ENCODE peak calls at places on chromosomes 2 and 18, in five cellular contexts. A is HFF-Myc, L is Right ventricle myocardium inferior, P is WTC11, R is astrocyte of the spinal cord. Z is an unnamed sample.

GRCh38 chr2:101887328-101887727 is 104.4 kb upstream of the IL1R2 start:
- DNase-seq in A (no peak), L (no peak), P (no peak), R (no peak), Z (no peak)

GRCh38 chr2:3279236-3279960 is 98.2 kb downstream of the EIPR1 start:
- DNase-seq in A (no peak), L (no peak), P (no peak), R (no peak), Z (no peak)

GRCh38 chr2:46461716-46462171 is 17.6 kb upstream of the TMEM247 start:
- DNase-seq in A (no peak), L (no peak), P (no peak), R (no peak), Z (no peak)

GRCh38 chr2:38535745-38536506 is 66.8 kb downstream of the HNRNPLL start:
- DNase-seq in A (no peak), L (peak), P (peak), R (peak), Z (peak)

GRCh38 chr2:54454548-54454921 is 1.6 kb upstream of the SPTBN1 start:
- DNase-seq in A (no peak), L (no peak), P (no peak), R (no peak), Z (no peak)

GRCh38 chr18:52254367-52254766 is 85.6 kb upstream of the DCC start:
- DNase-seq in A (no peak), L (no peak), P (no peak), R (no peak), Z (no peak)

GRCh38 chr2:181393472-181393871 is 63.7 kb upstream of the ITGA4 start:
- DNase-seq in A (peak), L (no peak), P (no peak), R (peak), Z (no peak)

GRCh38 chr2:23722255-23722654 is 204.7 kb downstream of the ATAD2B start:
- DNase-seq in A (no peak), L (no peak), P (no peak), R (no peak), Z (no peak)

GRCh38 chr2:37855283-37856041 is 69.6 kb upstream of the RMDN2 start:
- DNase-seq in A (no peak), L (peak), P (no peak), R (no peak), Z (no peak)

GRCh38 chr18:8754995-8755955 is 49.9 kb downstream of the MTCL1 start:
- DNase-seq in A (peak), L (no peak), P (no peak), R (peak), Z (peak)

GRCh38 chr2:228649876-228650275 is 468.4 kb upstream of the SPHKAP start:
- DNase-seq in A (no peak), L (no peak), P (no peak), R (no peak), Z (no peak)

GRCh38 chr2:137202310-137202709 is 437.0 kb downstream of the THSD7B start:
- DNase-seq in A (no peak), L (no peak), P (no peak), R (no peak), Z (no peak)

GRCh38 chr2:228378696-228379425 is 197.4 kb upstream of the SPHKAP start:
- DNase-seq in A (no peak), L (no peak), P (no peak), R (no peak), Z (no peak)

GRCh38 chr2:37590119-37590571 is 81.3 kb downstream of the CDC42EP3 start:
- DNase-seq in A (no peak), L (no peak), P (no peak), R (peak), Z (no peak)

GRCh38 chr2:55014962-55015939 is 35.0 kb downstream of the RTN4 start:
- DNase-seq in A (peak), L (no peak), P (peak), R (peak), Z (peak)

GRCh38 chr2:119659601-119660342 is 19.2 kb upstream of the TMEM177 start:
- DNase-seq in A (no peak), L (no peak), P (peak), R (peak), Z (peak)

GRCh38 chr18:46293699-46294300 is 189.6 kb downstream of the HAUS1 start:
- DNase-seq in A (no peak), L (no peak), P (peak), R (no peak), Z (no peak)

GRCh38 chr2:190382851-190383250 is 25.3 kb upstream of the MFSD6 start:
- DNase-seq in A (no peak), L (no peak), P (no peak), R (peak), Z (peak)

GRCh38 chr18:49690307-49690706 is 123.0 kb downstream of the ACAA2 start:
- DNase-seq in A (peak), L (no peak), P (no peak), R (peak), Z (no peak)

GRCh38 chr2:180175736-180176135 is 168.6 kb upstream of the CWC22 start:
- DNase-seq in A (no peak), L (no peak), P (no peak), R (no peak), Z (no peak)

GRCh38 chr2:32192418-32192817 is 26.8 kb downstream of the SLC30A6 start:
- DNase-seq in A (no peak), L (no peak), P (no peak), R (no peak), Z (no peak)

GRCh38 chr2:3182848-3183247 is 194.8 kb downstream of the EIPR1 start:
- DNase-seq in A (no peak), L (no peak), P (no peak), R (no peak), Z (no peak)

GRCh38 chr2:217277646-217278048 is 417.8 kb upstream of the TNP1 start:
- DNase-seq in A (peak), L (no peak), P (no peak), R (peak), Z (no peak)

GRCh38 chr2:44793322-44793870 is 148.1 kb upstream of the SIX3 start:
- DNase-seq in A (no peak), L (no peak), P (peak), R (peak), Z (no peak)

GRCh38 chr2:5227062-5227699 is 465.0 kb upstream of the SOX11 start:
- DNase-seq in A (no peak), L (no peak), P (no peak), R (peak), Z (no peak)

GRCh38 chr2:170840717-170841210 is 24.1 kb downstream of the GAD1 start:
- DNase-seq in A (no peak), L (no peak), P (no peak), R (no peak), Z (no peak)

GRCh38 chr2:148730085-148730484 is 85.5 kb downstream of the EPC2 start:
- DNase-seq in A (no peak), L (no peak), P (no peak), R (peak), Z (no peak)

GRCh38 chr2:14427982-14428567 is 204.4 kb upstream of the LRATD1 start:
- DNase-seq in A (no peak), L (no peak), P (no peak), R (peak), Z (no peak)

GRCh38 chr2:236569593-236569973 is at the start of gene ACKR3:
- DNase-seq in A (peak), L (peak), P (peak), R (peak), Z (peak)

GRCh38 chr2:135066710-135067109 is 14.6 kb downstream of the RAB3GAP1 start:
- DNase-seq in A (no peak), L (no peak), P (no peak), R (no peak), Z (no peak)

GRCh38 chr2:205343103-205343502 is 339.2 kb upstream of the NRP2 start:
- DNase-seq in A (no peak), L (no peak), P (no peak), R (no peak), Z (no peak)

GRCh38 chr2:43609304-43609883 is 13.6 kb upstream of the THADA start:
- DNase-seq in A (no peak), L (no peak), P (peak), R (peak), Z (peak)

GRCh38 chr2:6927753-6928152 is 10.5 kb downstream of the RNF144A start:
- DNase-seq in A (no peak), L (no peak), P (no peak), R (no peak), Z (no peak)

GRCh38 chr2:29921560-29921915 is at the start of gene ALK:
- DNase-seq in A (peak), L (peak), P (peak), R (peak), Z (peak)

GRCh38 chr2:58240595-58240937 is 559 bp downstream of the FANCL start:
- DNase-seq in A (no peak), L (no peak), P (no peak), R (peak), Z (no peak)

Z was measured in stimulated activated naive CD4-positive, alpha-beta T cell.